ENCODE peak calls at places on chromosomes 13 and 19, in seven cellular contexts. One of them, this sample, is unnamed.

GRCh38 chr19:54042989-54043388 is 20.7 kb downstream of the VSTM1 start:
- DNase-seq in brain microvascular endothelial cell: no peak
- DNase-seq in aorta: no peak
- DNase-seq in MM.1S: no peak
- DNase-seq in kidney epithelial cell: no peak
- DNase-seq in naive thymus-derived CD4-positive, alpha-beta T cell: no peak
- DNase-seq in lower leg skin: no peak
- DNase-seq in this sample: no peak

GRCh38 chr13:83327091-83327490 is 555.2 kb downstream of the SLITRK1 start:
- DNase-seq in kidney epithelial cell: no peak
- DNase-seq in brain microvascular endothelial cell: no peak
- DNase-seq in lower leg skin: no peak
- DNase-seq in aorta: no peak
- DNase-seq in naive thymus-derived CD4-positive, alpha-beta T cell: no peak
- DNase-seq in MM.1S: no peak
- DNase-seq in this sample: no peak

GRCh38 chr19:13056052-13056660 is 46.5 kb downstream of the LYL1 start:
- DNase-seq in naive thymus-derived CD4-positive, alpha-beta T cell: no peak
- DNase-seq in brain microvascular endothelial cell: no peak
- DNase-seq in kidney epithelial cell: no peak
- DNase-seq in MM.1S: no peak
- DNase-seq in lower leg skin: peak; percentile 96
- DNase-seq in aorta: peak; percentile 83
- DNase-seq in this sample: no peak

GRCh38 chr19:5354403-5354802 is 13.8 kb upstream of the PTPRS start:
- DNase-seq in aorta: no peak
- DNase-seq in MM.1S: no peak
- DNase-seq in brain microvascular endothelial cell: peak; percentile 29
- DNase-seq in naive thymus-derived CD4-positive, alpha-beta T cell: no peak
- DNase-seq in kidney epithelial cell: no peak
- DNase-seq in lower leg skin: no peak
- DNase-seq in this sample: no peak

GRCh38 chr13:48175200-48175599 is 57.8 kb upstream of the ITM2B start:
- DNase-seq in brain microvascular endothelial cell: no peak
- DNase-seq in aorta: no peak
- DNase-seq in lower leg skin: no peak
- DNase-seq in naive thymus-derived CD4-positive, alpha-beta T cell: no peak
- DNase-seq in kidney epithelial cell: no peak
- DNase-seq in MM.1S: no peak
- DNase-seq in this sample: no peak

GRCh38 chr13:111917901-111918300 is 149.0 kb upstream of the SOX1 start:
- DNase-seq in MM.1S: no peak
- DNase-seq in brain microvascular endothelial cell: no peak
- DNase-seq in naive thymus-derived CD4-positive, alpha-beta T cell: no peak
- DNase-seq in kidney epithelial cell: no peak
- DNase-seq in aorta: no peak
- DNase-seq in lower leg skin: peak; percentile 58
- DNase-seq in this sample: no peak

GRCh38 chr13:80862466-80862865 is 521.5 kb upstream of the SPRY2 start:
- DNase-seq in aorta: no peak
- DNase-seq in MM.1S: no peak
- DNase-seq in kidney epithelial cell: no peak
- DNase-seq in brain microvascular endothelial cell: no peak
- DNase-seq in lower leg skin: no peak
- DNase-seq in naive thymus-derived CD4-positive, alpha-beta T cell: no peak
- DNase-seq in this sample: no peak

GRCh38 chr13:72458701-72459100 is 268.7 kb downstream of the MZT1 start:
- DNase-seq in aorta: no peak
- DNase-seq in brain microvascular endothelial cell: peak; percentile 30
- DNase-seq in MM.1S: peak; percentile 31
- DNase-seq in kidney epithelial cell: peak; percentile 16
- DNase-seq in lower leg skin: no peak
- DNase-seq in naive thymus-derived CD4-positive, alpha-beta T cell: no peak
- DNase-seq in this sample: no peak

GRCh38 chr13:108419768-108420167 is 150.2 kb downstream of the TNFSF13B start:
- DNase-seq in MM.1S: no peak
- DNase-seq in lower leg skin: no peak
- DNase-seq in aorta: no peak
- DNase-seq in kidney epithelial cell: no peak
- DNase-seq in naive thymus-derived CD4-positive, alpha-beta T cell: no peak
- DNase-seq in brain microvascular endothelial cell: no peak
- DNase-seq in this sample: no peak

GRCh38 chr13:24923305-24923640 is 159.3 kb downstream of the RNF17 start:
- DNase-seq in naive thymus-derived CD4-positive, alpha-beta T cell: no peak
- DNase-seq in kidney epithelial cell: peak; percentile 26
- DNase-seq in lower leg skin: no peak
- DNase-seq in MM.1S: peak; percentile 90
- DNase-seq in aorta: no peak
- DNase-seq in brain microvascular endothelial cell: peak; percentile 43
- DNase-seq in this sample: no peak

GRCh38 chr19:31383553-31383952 is 34.3 kb upstream of the TSHZ3 start:
- DNase-seq in aorta: no peak
- DNase-seq in brain microvascular endothelial cell: no peak
- DNase-seq in kidney epithelial cell: no peak
- DNase-seq in naive thymus-derived CD4-positive, alpha-beta T cell: no peak
- DNase-seq in MM.1S: no peak
- DNase-seq in lower leg skin: peak; percentile 9
- DNase-seq in this sample: no peak

GRCh38 chr13:44317752-44318550 is 55.7 kb upstream of the SERP2 start:
- DNase-seq in MM.1S: no peak
- DNase-seq in aorta: no peak
- DNase-seq in naive thymus-derived CD4-positive, alpha-beta T cell: no peak
- DNase-seq in lower leg skin: no peak
- DNase-seq in brain microvascular endothelial cell: no peak
- DNase-seq in kidney epithelial cell: no peak
- DNase-seq in this sample: no peak

GRCh38 chr19:40947573-40947972 is 43.5 kb upstream of the CYP2B6 start:
- DNase-seq in MM.1S: no peak
- DNase-seq in naive thymus-derived CD4-positive, alpha-beta T cell: no peak
- DNase-seq in aorta: no peak
- DNase-seq in brain microvascular endothelial cell: no peak
- DNase-seq in lower leg skin: peak; percentile 32
- DNase-seq in kidney epithelial cell: no peak
- DNase-seq in this sample: no peak

GRCh38 chr19:54903303-54903702 is 2.6 kb upstream of the NCR1 start:
- DNase-seq in MM.1S: no peak
- DNase-seq in kidney epithelial cell: no peak
- DNase-seq in aorta: no peak
- DNase-seq in brain microvascular endothelial cell: no peak
- DNase-seq in lower leg skin: no peak
- DNase-seq in naive thymus-derived CD4-positive, alpha-beta T cell: no peak
- DNase-seq in this sample: no peak

GRCh38 chr13:23626730-23627129 is 56.5 kb downstream of the TNFRSF19 start:
- DNase-seq in lower leg skin: no peak
- DNase-seq in naive thymus-derived CD4-positive, alpha-beta T cell: no peak
- DNase-seq in kidney epithelial cell: no peak
- DNase-seq in brain microvascular endothelial cell: no peak
- DNase-seq in aorta: no peak
- DNase-seq in MM.1S: no peak
- DNase-seq in this sample: no peak

GRCh38 chr13:46051958-46052313 is 610 bp downstream of the ZC3H13 start:
- DNase-seq in lower leg skin: no peak
- DNase-seq in kidney epithelial cell: no peak
- DNase-seq in MM.1S: peak; percentile 6
- DNase-seq in brain microvascular endothelial cell: no peak
- DNase-seq in naive thymus-derived CD4-positive, alpha-beta T cell: no peak
- DNase-seq in aorta: no peak
- DNase-seq in this sample: no peak

GRCh38 chr13:98785968-98786367 is 33.5 kb upstream of the SLC15A1 start:
- DNase-seq in naive thymus-derived CD4-positive, alpha-beta T cell: no peak
- DNase-seq in brain microvascular endothelial cell: no peak
- DNase-seq in aorta: no peak
- DNase-seq in lower leg skin: no peak
- DNase-seq in kidney epithelial cell: peak; percentile 14
- DNase-seq in MM.1S: no peak
- DNase-seq in this sample: no peak

GRCh38 chr19:34416021-34416545 is 11.9 kb downstream of the PDCD2L start:
- DNase-seq in lower leg skin: no peak
- DNase-seq in naive thymus-derived CD4-positive, alpha-beta T cell: no peak
- DNase-seq in kidney epithelial cell: no peak
- DNase-seq in brain microvascular endothelial cell: no peak
- DNase-seq in aorta: no peak
- DNase-seq in MM.1S: no peak
- DNase-seq in this sample: no peak

GRCh38 chr19:12828494-12828893 is 5.9 kb downstream of the RTBDN start:
- DNase-seq in aorta: no peak
- DNase-seq in kidney epithelial cell: no peak
- DNase-seq in naive thymus-derived CD4-positive, alpha-beta T cell: no peak
- DNase-seq in MM.1S: no peak
- DNase-seq in brain microvascular endothelial cell: no peak
- DNase-seq in lower leg skin: no peak
- DNase-seq in this sample: peak; percentile 71

GRCh38 chr13:35460061-35460460 is 16.4 kb downstream of the MAB21L1 start:
- DNase-seq in kidney epithelial cell: no peak
- DNase-seq in lower leg skin: no peak
- DNase-seq in aorta: no peak
- DNase-seq in naive thymus-derived CD4-positive, alpha-beta T cell: no peak
- DNase-seq in MM.1S: no peak
- DNase-seq in brain microvascular endothelial cell: no peak
- DNase-seq in this sample: no peak

GRCh38 chr19:16899566-16900075 is 10.8 kb downstream of the F2RL3 start:
- DNase-seq in MM.1S: peak; percentile 65
- DNase-seq in kidney epithelial cell: no peak
- DNase-seq in brain microvascular endothelial cell: peak; percentile 14
- DNase-seq in lower leg skin: no peak
- DNase-seq in aorta: peak; percentile 70
- DNase-seq in naive thymus-derived CD4-positive, alpha-beta T cell: no peak
- DNase-seq in this sample: peak; percentile 39

DNA sequence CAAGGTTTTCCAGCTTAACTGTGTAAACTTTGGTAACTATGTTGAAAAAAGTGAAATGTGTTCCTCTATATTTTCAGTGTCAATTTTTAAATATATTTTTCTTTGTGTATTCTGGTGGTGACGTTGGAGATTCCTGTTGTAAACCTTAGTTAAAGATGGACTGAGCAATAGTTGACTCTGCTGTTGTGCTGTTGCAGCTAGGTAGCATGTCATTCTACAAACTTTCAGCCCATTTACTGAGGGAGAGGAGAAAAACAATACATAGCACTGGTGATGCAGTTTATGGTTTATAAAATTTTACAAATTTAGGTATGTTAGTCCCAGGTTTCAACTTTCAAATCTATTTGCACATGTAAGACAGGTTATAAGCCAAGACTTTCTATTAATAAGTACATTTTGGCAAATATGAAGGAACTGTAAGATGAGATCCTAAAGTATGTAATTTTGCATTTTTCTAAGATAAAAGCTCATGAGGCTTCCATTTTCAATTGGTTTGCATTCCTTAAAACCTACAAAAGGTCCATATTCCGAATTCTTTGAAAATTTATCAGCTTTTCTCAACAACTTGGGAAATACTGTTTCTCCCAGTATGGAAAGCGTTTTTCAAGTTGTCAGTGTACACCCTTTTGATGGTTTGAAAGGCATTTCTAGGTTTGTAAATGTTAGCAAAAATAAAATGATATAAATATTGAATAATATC is 1.5 kb downstream of the NDFIP2 start:
- DNase-seq in brain microvascular endothelial cell: no peak
- DNase-seq in naive thymus-derived CD4-positive, alpha-beta T cell: no peak
- DNase-seq in MM.1S: no peak
- DNase-seq in aorta: no peak
- DNase-seq in kidney epithelial cell: no peak
- DNase-seq in lower leg skin: no peak
- DNase-seq in this sample: no peak
- H3K4me3 ChIP-seq in brain microvascular endothelial cell: peak overlapping the region; percentile 79
- H3K4me3 ChIP-seq in naive thymus-derived CD4-positive, alpha-beta T cell: peak overlapping the region; percentile 79
- H3K4me3 ChIP-seq in MM.1S: no peak overlapping the region
- H3K4me3 ChIP-seq in aorta: no peak overlapping the region
- H3K4me3 ChIP-seq in kidney epithelial cell: peak overlapping the region; percentile 98
- H3K4me3 ChIP-seq in lower leg skin: no peak overlapping the region
- H3K4me3 ChIP-seq in this sample: no peak overlapping the region

DNA sequence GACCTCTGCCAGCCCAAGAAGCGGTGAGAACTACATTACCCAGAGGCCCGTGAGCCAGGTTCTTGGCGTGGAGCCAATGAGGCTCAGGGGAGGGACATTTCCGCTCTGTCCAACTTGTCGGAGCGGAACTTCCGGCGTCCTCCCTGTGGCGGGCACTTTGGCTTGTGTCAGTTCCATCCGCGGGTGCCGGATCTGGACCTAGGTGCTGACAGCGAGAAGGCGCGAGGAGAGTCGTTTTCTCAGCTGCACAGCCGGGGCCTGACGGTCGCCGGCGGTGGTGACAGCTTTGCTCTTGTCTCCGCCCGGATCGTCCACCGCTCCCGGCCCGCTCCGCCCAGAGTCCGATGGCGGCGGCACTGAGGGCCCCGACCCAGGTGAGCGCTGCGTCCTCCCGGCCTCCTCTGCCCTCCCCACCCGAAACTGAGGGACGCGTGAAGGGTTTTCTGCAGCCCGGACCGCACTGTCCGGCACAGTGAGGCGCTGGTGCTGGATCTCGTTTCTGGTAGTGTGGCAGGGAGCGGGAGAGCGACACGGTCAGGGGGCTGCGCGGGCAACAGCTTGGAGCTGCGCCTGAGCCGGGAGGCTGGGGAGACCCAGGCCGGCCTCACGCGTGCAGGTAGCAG is at the start of gene ZNF530:
- DNase-seq in aorta: peak; percentile 96
- DNase-seq in kidney epithelial cell: peak; percentile 65
- DNase-seq in naive thymus-derived CD4-positive, alpha-beta T cell: peak; percentile 61
- DNase-seq in MM.1S: peak; percentile 90
- DNase-seq in brain microvascular endothelial cell: peak; percentile 89
- DNase-seq in lower leg skin: peak; percentile 98
- DNase-seq in this sample: peak; percentile 90
- H3K4me3 ChIP-seq in aorta: peak within 1 kb of the TSS; percentile 47
- H3K4me3 ChIP-seq in kidney epithelial cell: peak within 1 kb of the TSS; percentile 69
- H3K4me3 ChIP-seq in naive thymus-derived CD4-positive, alpha-beta T cell: peak within 1 kb of the TSS; percentile 87
- H3K4me3 ChIP-seq in MM.1S: peak within 1 kb of the TSS; percentile 93
- H3K4me3 ChIP-seq in brain microvascular endothelial cell: peak within 1 kb of the TSS; percentile 84
- H3K4me3 ChIP-seq in lower leg skin: peak within 1 kb of the TSS; percentile 81
- H3K4me3 ChIP-seq in this sample: peak within 1 kb of the TSS; percentile 78

GRCh38 chr19:45653634-45654033 is 14.4 kb upstream of the GIPR start:
- DNase-seq in lower leg skin: no peak
- DNase-seq in aorta: no peak
- DNase-seq in kidney epithelial cell: no peak
- DNase-seq in MM.1S: no peak
- DNase-seq in naive thymus-derived CD4-positive, alpha-beta T cell: no peak
- DNase-seq in brain microvascular endothelial cell: no peak
- DNase-seq in this sample: no peak
- H3K4me3 ChIP-seq in lower leg skin: no peak overlapping the region
- H3K4me3 ChIP-seq in aorta: no peak overlapping the region
- H3K4me3 ChIP-seq in kidney epithelial cell: no peak overlapping the region
- H3K4me3 ChIP-seq in MM.1S: no peak overlapping the region
- H3K4me3 ChIP-seq in naive thymus-derived CD4-positive, alpha-beta T cell: no peak overlapping the region
- H3K4me3 ChIP-seq in brain microvascular endothelial cell: no peak overlapping the region
- H3K4me3 ChIP-seq in this sample: no peak overlapping the region

GRCh38 chr19:19710506-19710905 is 22.4 kb downstream of the ZNF14 start:
- DNase-seq in brain microvascular endothelial cell: no peak
- DNase-seq in MM.1S: no peak
- DNase-seq in lower leg skin: no peak
- DNase-seq in naive thymus-derived CD4-positive, alpha-beta T cell: no peak
- DNase-seq in aorta: no peak
- DNase-seq in kidney epithelial cell: no peak
- DNase-seq in this sample: no peak

GRCh38 chr19:19711934-19712828 is 20.7 kb downstream of the ZNF14 start:
- DNase-seq in naive thymus-derived CD4-positive, alpha-beta T cell: no peak
- DNase-seq in aorta: no peak
- DNase-seq in MM.1S: no peak
- DNase-seq in brain microvascular endothelial cell: no peak
- DNase-seq in kidney epithelial cell: no peak
- DNase-seq in lower leg skin: no peak
- DNase-seq in this sample: no peak

GRCh38 chr19:19711306-19711933 is 21.5 kb downstream of the ZNF14 start:
- DNase-seq in brain microvascular endothelial cell: no peak
- DNase-seq in lower leg skin: no peak
- DNase-seq in naive thymus-derived CD4-positive, alpha-beta T cell: no peak
- DNase-seq in MM.1S: no peak
- DNase-seq in aorta: no peak
- DNase-seq in kidney epithelial cell: no peak
- DNase-seq in this sample: no peak
- H3K4me3 ChIP-seq in brain microvascular endothelial cell: no peak overlapping the region
- H3K4me3 ChIP-seq in lower leg skin: no peak overlapping the region
- H3K4me3 ChIP-seq in naive thymus-derived CD4-positive, alpha-beta T cell: peak overlapping the region; percentile 17
- H3K4me3 ChIP-seq in MM.1S: no peak overlapping the region
- H3K4me3 ChIP-seq in aorta: no peak overlapping the region
- H3K4me3 ChIP-seq in kidney epithelial cell: no peak overlapping the region
- H3K4me3 ChIP-seq in this sample: no peak overlapping the region